ENCODE peak calls at places on chromosomes 16 and 17, in eight cellular contexts. One of them, this sample, is unnamed.

GRCh38 chr16:81657731-81658130 is 121.4 kb upstream of the PLCG2 start:
- DNase-seq in kidney tubule cell: no peak
- DNase-seq in NCI-H524: peak; percentile 46
- DNase-seq in stimulated activated CD4-positive, alpha-beta T cell treated with anti-CD3 and anti-CD28 coated beads, Interleukin-1b, Interleukin-23, amount 100 ng/mL, for 1 hour: no peak
- DNase-seq in HS-5: no peak
- DNase-seq in activated CD4-positive, alpha-beta T cell treated with anti-CD3 and anti-CD28 coated beads, Interleukin-2, amount 10 ng/mL, durations not matched to agents 7 days and 5 days: no peak
- DNase-seq in ACHN: no peak
- DNase-seq in aorta: no peak
- DNase-seq in this sample: no peak

GRCh38 chr17:2178798-2179505 is 124.0 kb downstream of the HIC1 start:
- DNase-seq in kidney tubule cell: no peak
- DNase-seq in NCI-H524: no peak
- DNase-seq in stimulated activated CD4-positive, alpha-beta T cell treated with anti-CD3 and anti-CD28 coated beads, Interleukin-1b, Interleukin-23, amount 100 ng/mL, for 1 hour: no peak
- DNase-seq in HS-5: no peak
- DNase-seq in activated CD4-positive, alpha-beta T cell treated with anti-CD3 and anti-CD28 coated beads, Interleukin-2, amount 10 ng/mL, durations not matched to agents 7 days and 5 days: no peak
- DNase-seq in ACHN: no peak
- DNase-seq in aorta: no peak
- DNase-seq in this sample: no peak

GRCh38 chr16:1413684-1414531 is 596 bp downstream of the UNKL start:
- DNase-seq in kidney tubule cell: peak; percentile 56
- DNase-seq in NCI-H524: peak; percentile 49
- DNase-seq in stimulated activated CD4-positive, alpha-beta T cell treated with anti-CD3 and anti-CD28 coated beads, Interleukin-1b, Interleukin-23, amount 100 ng/mL, for 1 hour: peak; percentile 37
- DNase-seq in HS-5: no peak
- DNase-seq in activated CD4-positive, alpha-beta T cell treated with anti-CD3 and anti-CD28 coated beads, Interleukin-2, amount 10 ng/mL, durations not matched to agents 7 days and 5 days: peak; percentile 67
- DNase-seq in ACHN: peak; percentile 61
- DNase-seq in aorta: peak; percentile 86
- DNase-seq in this sample: no peak

GRCh38 chr17:78717431-78717980 is 64.6 kb downstream of the CYTH1 start:
- DNase-seq in kidney tubule cell: peak; percentile 35
- DNase-seq in NCI-H524: peak; percentile 89
- DNase-seq in stimulated activated CD4-positive, alpha-beta T cell treated with anti-CD3 and anti-CD28 coated beads, Interleukin-1b, Interleukin-23, amount 100 ng/mL, for 1 hour: no peak
- DNase-seq in HS-5: no peak
- DNase-seq in activated CD4-positive, alpha-beta T cell treated with anti-CD3 and anti-CD28 coated beads, Interleukin-2, amount 10 ng/mL, durations not matched to agents 7 days and 5 days: no peak
- DNase-seq in ACHN: peak; percentile 34
- DNase-seq in aorta: no peak
- DNase-seq in this sample: no peak

GRCh38 chr17:29079887-29080286 is 36.9 kb downstream of the PIPOX start:
- DNase-seq in kidney tubule cell: no peak
- DNase-seq in NCI-H524: no peak
- DNase-seq in stimulated activated CD4-positive, alpha-beta T cell treated with anti-CD3 and anti-CD28 coated beads, Interleukin-1b, Interleukin-23, amount 100 ng/mL, for 1 hour: no peak
- DNase-seq in HS-5: no peak
- DNase-seq in activated CD4-positive, alpha-beta T cell treated with anti-CD3 and anti-CD28 coated beads, Interleukin-2, amount 10 ng/mL, durations not matched to agents 7 days and 5 days: no peak
- DNase-seq in ACHN: no peak
- DNase-seq in aorta: no peak
- DNase-seq in this sample: no peak

GRCh38 chr17:59487161-59487873 is 78.1 kb upstream of the DHX40 start:
- DNase-seq in kidney tubule cell: no peak
- DNase-seq in NCI-H524: peak; percentile 75
- DNase-seq in stimulated activated CD4-positive, alpha-beta T cell treated with anti-CD3 and anti-CD28 coated beads, Interleukin-1b, Interleukin-23, amount 100 ng/mL, for 1 hour: no peak
- DNase-seq in HS-5: no peak
- DNase-seq in activated CD4-positive, alpha-beta T cell treated with anti-CD3 and anti-CD28 coated beads, Interleukin-2, amount 10 ng/mL, durations not matched to agents 7 days and 5 days: no peak
- DNase-seq in ACHN: no peak
- DNase-seq in aorta: no peak
- DNase-seq in this sample: peak; percentile 23

GRCh38 chr16:4339909-4340308 is 11.2 kb downstream of the PAM16 start:
- DNase-seq in kidney tubule cell: peak; percentile 39
- DNase-seq in NCI-H524: peak; percentile 77
- DNase-seq in stimulated activated CD4-positive, alpha-beta T cell treated with anti-CD3 and anti-CD28 coated beads, Interleukin-1b, Interleukin-23, amount 100 ng/mL, for 1 hour: no peak
- DNase-seq in HS-5: no peak
- DNase-seq in activated CD4-positive, alpha-beta T cell treated with anti-CD3 and anti-CD28 coated beads, Interleukin-2, amount 10 ng/mL, durations not matched to agents 7 days and 5 days: no peak
- DNase-seq in ACHN: no peak
- DNase-seq in aorta: no peak
- DNase-seq in this sample: no peak

GRCh38 chr17:38504216-38504615 is 76.0 kb downstream of the ARHGAP23 start:
- DNase-seq in kidney tubule cell: no peak
- DNase-seq in NCI-H524: no peak
- DNase-seq in stimulated activated CD4-positive, alpha-beta T cell treated with anti-CD3 and anti-CD28 coated beads, Interleukin-1b, Interleukin-23, amount 100 ng/mL, for 1 hour: no peak
- DNase-seq in HS-5: no peak
- DNase-seq in activated CD4-positive, alpha-beta T cell treated with anti-CD3 and anti-CD28 coated beads, Interleukin-2, amount 10 ng/mL, durations not matched to agents 7 days and 5 days: no peak
- DNase-seq in ACHN: no peak
- DNase-seq in aorta: no peak
- DNase-seq in this sample: no peak

GRCh38 chr16:17011712-17012111 is 459.0 kb downstream of the XYLT1 start:
- DNase-seq in kidney tubule cell: no peak
- DNase-seq in NCI-H524: no peak
- DNase-seq in stimulated activated CD4-positive, alpha-beta T cell treated with anti-CD3 and anti-CD28 coated beads, Interleukin-1b, Interleukin-23, amount 100 ng/mL, for 1 hour: no peak
- DNase-seq in HS-5: no peak
- DNase-seq in activated CD4-positive, alpha-beta T cell treated with anti-CD3 and anti-CD28 coated beads, Interleukin-2, amount 10 ng/mL, durations not matched to agents 7 days and 5 days: no peak
- DNase-seq in ACHN: no peak
- DNase-seq in aorta: no peak
- DNase-seq in this sample: no peak

GRCh38 chr16:71287903-71288302 is 1.3 kb downstream of the CMTR2 start:
- DNase-seq in kidney tubule cell: peak; percentile 67
- DNase-seq in NCI-H524: no peak
- DNase-seq in stimulated activated CD4-positive, alpha-beta T cell treated with anti-CD3 and anti-CD28 coated beads, Interleukin-1b, Interleukin-23, amount 100 ng/mL, for 1 hour: no peak
- DNase-seq in HS-5: no peak
- DNase-seq in activated CD4-positive, alpha-beta T cell treated with anti-CD3 and anti-CD28 coated beads, Interleukin-2, amount 10 ng/mL, durations not matched to agents 7 days and 5 days: no peak
- DNase-seq in ACHN: no peak
- DNase-seq in aorta: no peak
- DNase-seq in this sample: no peak

GRCh38 chr16:55256412-55257016 is 67.5 kb upstream of the IRX6 start:
- DNase-seq in kidney tubule cell: no peak
- DNase-seq in NCI-H524: no peak
- DNase-seq in stimulated activated CD4-positive, alpha-beta T cell treated with anti-CD3 and anti-CD28 coated beads, Interleukin-1b, Interleukin-23, amount 100 ng/mL, for 1 hour: no peak
- DNase-seq in HS-5: no peak
- DNase-seq in activated CD4-positive, alpha-beta T cell treated with anti-CD3 and anti-CD28 coated beads, Interleukin-2, amount 10 ng/mL, durations not matched to agents 7 days and 5 days: no peak
- DNase-seq in ACHN: no peak
- DNase-seq in aorta: no peak
- DNase-seq in this sample: no peak

GRCh38 chr17:44785921-44786320 is 27.1 kb downstream of the ADAM11 start:
- DNase-seq in kidney tubule cell: no peak
- DNase-seq in NCI-H524: no peak
- DNase-seq in stimulated activated CD4-positive, alpha-beta T cell treated with anti-CD3 and anti-CD28 coated beads, Interleukin-1b, Interleukin-23, amount 100 ng/mL, for 1 hour: no peak
- DNase-seq in HS-5: no peak
- DNase-seq in activated CD4-positive, alpha-beta T cell treated with anti-CD3 and anti-CD28 coated beads, Interleukin-2, amount 10 ng/mL, durations not matched to agents 7 days and 5 days: no peak
- DNase-seq in ACHN: no peak
- DNase-seq in aorta: no peak
- DNase-seq in this sample: no peak

GRCh38 chr17:44235583-44235936 is 16.1 kb upstream of the UBTF start:
- DNase-seq in kidney tubule cell: peak; percentile 99
- DNase-seq in NCI-H524: no peak
- DNase-seq in stimulated activated CD4-positive, alpha-beta T cell treated with anti-CD3 and anti-CD28 coated beads, Interleukin-1b, Interleukin-23, amount 100 ng/mL, for 1 hour: no peak
- DNase-seq in HS-5: no peak
- DNase-seq in activated CD4-positive, alpha-beta T cell treated with anti-CD3 and anti-CD28 coated beads, Interleukin-2, amount 10 ng/mL, durations not matched to agents 7 days and 5 days: no peak
- DNase-seq in ACHN: peak; percentile 95
- DNase-seq in aorta: no peak
- DNase-seq in this sample: no peak

GRCh38 chr17:17548044-17548443 is 43.5 kb downstream of the PEMT start:
- DNase-seq in kidney tubule cell: no peak
- DNase-seq in NCI-H524: no peak
- DNase-seq in stimulated activated CD4-positive, alpha-beta T cell treated with anti-CD3 and anti-CD28 coated beads, Interleukin-1b, Interleukin-23, amount 100 ng/mL, for 1 hour: no peak
- DNase-seq in HS-5: no peak
- DNase-seq in activated CD4-positive, alpha-beta T cell treated with anti-CD3 and anti-CD28 coated beads, Interleukin-2, amount 10 ng/mL, durations not matched to agents 7 days and 5 days: no peak
- DNase-seq in ACHN: no peak
- DNase-seq in aorta: no peak
- DNase-seq in this sample: no peak

GRCh38 chr16:62738631-62739030 is 702.4 kb upstream of the CDH8 start:
- DNase-seq in kidney tubule cell: no peak
- DNase-seq in NCI-H524: no peak
- DNase-seq in stimulated activated CD4-positive, alpha-beta T cell treated with anti-CD3 and anti-CD28 coated beads, Interleukin-1b, Interleukin-23, amount 100 ng/mL, for 1 hour: no peak
- DNase-seq in HS-5: no peak
- DNase-seq in activated CD4-positive, alpha-beta T cell treated with anti-CD3 and anti-CD28 coated beads, Interleukin-2, amount 10 ng/mL, durations not matched to agents 7 days and 5 days: no peak
- DNase-seq in ACHN: no peak
- DNase-seq in aorta: no peak
- DNase-seq in this sample: no peak

GRCh38 chr17:75720656-75721462 is at the start of gene ITGB4:
- DNase-seq in kidney tubule cell: peak; percentile 88
- DNase-seq in NCI-H524: peak; percentile 41
- DNase-seq in stimulated activated CD4-positive, alpha-beta T cell treated with anti-CD3 and anti-CD28 coated beads, Interleukin-1b, Interleukin-23, amount 100 ng/mL, for 1 hour: peak; percentile 15
- DNase-seq in HS-5: no peak
- DNase-seq in activated CD4-positive, alpha-beta T cell treated with anti-CD3 and anti-CD28 coated beads, Interleukin-2, amount 10 ng/mL, durations not matched to agents 7 days and 5 days: peak; percentile 67
- DNase-seq in ACHN: peak; percentile 57
- DNase-seq in aorta: no peak
- DNase-seq in this sample: no peak

GRCh38 chr17:42508426-42509164 is 27.4 kb upstream of the NAGLU start:
- DNase-seq in kidney tubule cell: no peak
- DNase-seq in NCI-H524: no peak
- DNase-seq in stimulated activated CD4-positive, alpha-beta T cell treated with anti-CD3 and anti-CD28 coated beads, Interleukin-1b, Interleukin-23, amount 100 ng/mL, for 1 hour: no peak
- DNase-seq in HS-5: no peak
- DNase-seq in activated CD4-positive, alpha-beta T cell treated with anti-CD3 and anti-CD28 coated beads, Interleukin-2, amount 10 ng/mL, durations not matched to agents 7 days and 5 days: no peak
- DNase-seq in ACHN: no peak
- DNase-seq in aorta: peak; percentile 43
- DNase-seq in this sample: no peak

GRCh38 chr17:31919802-31920525 is 16.8 kb upstream of the SUZ12 start:
- DNase-seq in kidney tubule cell: no peak
- DNase-seq in NCI-H524: no peak
- DNase-seq in stimulated activated CD4-positive, alpha-beta T cell treated with anti-CD3 and anti-CD28 coated beads, Interleukin-1b, Interleukin-23, amount 100 ng/mL, for 1 hour: no peak
- DNase-seq in HS-5: no peak
- DNase-seq in activated CD4-positive, alpha-beta T cell treated with anti-CD3 and anti-CD28 coated beads, Interleukin-2, amount 10 ng/mL, durations not matched to agents 7 days and 5 days: no peak
- DNase-seq in ACHN: no peak
- DNase-seq in aorta: no peak
- DNase-seq in this sample: no peak

GRCh38 chr17:77400445-77400870 is 259.7 kb downstream of the SEC14L1 start:
- DNase-seq in kidney tubule cell: no peak
- DNase-seq in NCI-H524: peak; percentile 100
- DNase-seq in stimulated activated CD4-positive, alpha-beta T cell treated with anti-CD3 and anti-CD28 coated beads, Interleukin-1b, Interleukin-23, amount 100 ng/mL, for 1 hour: peak; percentile 68
- DNase-seq in HS-5: no peak
- DNase-seq in activated CD4-positive, alpha-beta T cell treated with anti-CD3 and anti-CD28 coated beads, Interleukin-2, amount 10 ng/mL, durations not matched to agents 7 days and 5 days: peak; percentile 78
- DNase-seq in ACHN: no peak
- DNase-seq in aorta: no peak
- DNase-seq in this sample: no peak

GRCh38 chr16:83994087-83994486 is 26.0 kb downstream of the NECAB2 start:
- DNase-seq in kidney tubule cell: peak; percentile 86
- DNase-seq in NCI-H524: no peak
- DNase-seq in stimulated activated CD4-positive, alpha-beta T cell treated with anti-CD3 and anti-CD28 coated beads, Interleukin-1b, Interleukin-23, amount 100 ng/mL, for 1 hour: no peak
- DNase-seq in HS-5: peak; percentile 34
- DNase-seq in activated CD4-positive, alpha-beta T cell treated with anti-CD3 and anti-CD28 coated beads, Interleukin-2, amount 10 ng/mL, durations not matched to agents 7 days and 5 days: no peak
- DNase-seq in ACHN: peak; percentile 51
- DNase-seq in aorta: no peak
- DNase-seq in this sample: peak; percentile 90

GRCh38 chr17:13485327-13485726 is 116.4 kb downstream of the HS3ST3A1 start:
- DNase-seq in kidney tubule cell: peak; percentile 65
- DNase-seq in NCI-H524: no peak
- DNase-seq in stimulated activated CD4-positive, alpha-beta T cell treated with anti-CD3 and anti-CD28 coated beads, Interleukin-1b, Interleukin-23, amount 100 ng/mL, for 1 hour: no peak
- DNase-seq in HS-5: no peak
- DNase-seq in activated CD4-positive, alpha-beta T cell treated with anti-CD3 and anti-CD28 coated beads, Interleukin-2, amount 10 ng/mL, durations not matched to agents 7 days and 5 days: no peak
- DNase-seq in ACHN: no peak
- DNase-seq in aorta: no peak
- DNase-seq in this sample: no peak

GRCh38 chr16:67963325-67964321 is 4.8 kb downstream of the SLC12A4 start:
- DNase-seq in kidney tubule cell: no peak
- DNase-seq in NCI-H524: no peak
- DNase-seq in stimulated activated CD4-positive, alpha-beta T cell treated with anti-CD3 and anti-CD28 coated beads, Interleukin-1b, Interleukin-23, amount 100 ng/mL, for 1 hour: no peak
- DNase-seq in HS-5: no peak
- DNase-seq in activated CD4-positive, alpha-beta T cell treated with anti-CD3 and anti-CD28 coated beads, Interleukin-2, amount 10 ng/mL, durations not matched to agents 7 days and 5 days: no peak
- DNase-seq in ACHN: no peak
- DNase-seq in aorta: peak; percentile 80
- DNase-seq in this sample: no peak

GRCh38 chr17:69769050-69769449 is 306.0 kb upstream of the KCNJ16 start:
- DNase-seq in kidney tubule cell: no peak
- DNase-seq in NCI-H524: no peak
- DNase-seq in stimulated activated CD4-positive, alpha-beta T cell treated with anti-CD3 and anti-CD28 coated beads, Interleukin-1b, Interleukin-23, amount 100 ng/mL, for 1 hour: no peak
- DNase-seq in HS-5: no peak
- DNase-seq in activated CD4-positive, alpha-beta T cell treated with anti-CD3 and anti-CD28 coated beads, Interleukin-2, amount 10 ng/mL, durations not matched to agents 7 days and 5 days: no peak
- DNase-seq in ACHN: no peak
- DNase-seq in aorta: no peak
- DNase-seq in this sample: no peak

GRCh38 chr16:27174007-27174406 is 29.3 kb upstream of the KDM8 start:
- DNase-seq in kidney tubule cell: peak; percentile 16
- DNase-seq in NCI-H524: peak; percentile 89
- DNase-seq in stimulated activated CD4-positive, alpha-beta T cell treated with anti-CD3 and anti-CD28 coated beads, Interleukin-1b, Interleukin-23, amount 100 ng/mL, for 1 hour: no peak
- DNase-seq in HS-5: no peak
- DNase-seq in activated CD4-positive, alpha-beta T cell treated with anti-CD3 and anti-CD28 coated beads, Interleukin-2, amount 10 ng/mL, durations not matched to agents 7 days and 5 days: peak; percentile 74
- DNase-seq in ACHN: no peak
- DNase-seq in aorta: no peak
- DNase-seq in this sample: no peak

GRCh38 chr16:2388875-2389433 is 40.3 kb upstream of the CCNF start:
- DNase-seq in kidney tubule cell: peak; percentile 75
- DNase-seq in NCI-H524: no peak
- DNase-seq in stimulated activated CD4-positive, alpha-beta T cell treated with anti-CD3 and anti-CD28 coated beads, Interleukin-1b, Interleukin-23, amount 100 ng/mL, for 1 hour: no peak
- DNase-seq in HS-5: no peak
- DNase-seq in activated CD4-positive, alpha-beta T cell treated with anti-CD3 and anti-CD28 coated beads, Interleukin-2, amount 10 ng/mL, durations not matched to agents 7 days and 5 days: no peak
- DNase-seq in ACHN: no peak
- DNase-seq in aorta: no peak
- DNase-seq in this sample: no peak

GRCh38 chr16:63928421-63928820 is 1193.4 kb downstream of the CDH11 start:
- DNase-seq in kidney tubule cell: no peak
- DNase-seq in NCI-H524: no peak
- DNase-seq in stimulated activated CD4-positive, alpha-beta T cell treated with anti-CD3 and anti-CD28 coated beads, Interleukin-1b, Interleukin-23, amount 100 ng/mL, for 1 hour: no peak
- DNase-seq in HS-5: no peak
- DNase-seq in activated CD4-positive, alpha-beta T cell treated with anti-CD3 and anti-CD28 coated beads, Interleukin-2, amount 10 ng/mL, durations not matched to agents 7 days and 5 days: no peak
- DNase-seq in ACHN: no peak
- DNase-seq in aorta: no peak
- DNase-seq in this sample: no peak

GRCh38 chr16:4639899-4640509 is 15.4 kb downstream of the MGRN1 start:
- DNase-seq in kidney tubule cell: no peak
- DNase-seq in NCI-H524: no peak
- DNase-seq in stimulated activated CD4-positive, alpha-beta T cell treated with anti-CD3 and anti-CD28 coated beads, Interleukin-1b, Interleukin-23, amount 100 ng/mL, for 1 hour: no peak
- DNase-seq in HS-5: no peak
- DNase-seq in activated CD4-positive, alpha-beta T cell treated with anti-CD3 and anti-CD28 coated beads, Interleukin-2, amount 10 ng/mL, durations not matched to agents 7 days and 5 days: no peak
- DNase-seq in ACHN: no peak
- DNase-seq in aorta: no peak
- DNase-seq in this sample: no peak

GRCh38 chr17:68248199-68248825 is 469 bp downstream of the AMZ2 start:
- DNase-seq in kidney tubule cell: peak; percentile 57
- DNase-seq in NCI-H524: peak; percentile 80
- DNase-seq in stimulated activated CD4-positive, alpha-beta T cell treated with anti-CD3 and anti-CD28 coated beads, Interleukin-1b, Interleukin-23, amount 100 ng/mL, for 1 hour: no peak
- DNase-seq in HS-5: peak; percentile 18
- DNase-seq in activated CD4-positive, alpha-beta T cell treated with anti-CD3 and anti-CD28 coated beads, Interleukin-2, amount 10 ng/mL, durations not matched to agents 7 days and 5 days: peak; percentile 59
- DNase-seq in ACHN: no peak
- DNase-seq in aorta: no peak
- DNase-seq in this sample: peak; percentile 32

GRCh38 chr17:46811978-46812583 is 6.4 kb downstream of the WNT3 start:
- DNase-seq in kidney tubule cell: peak; percentile 46
- DNase-seq in NCI-H524: no peak
- DNase-seq in stimulated activated CD4-positive, alpha-beta T cell treated with anti-CD3 and anti-CD28 coated beads, Interleukin-1b, Interleukin-23, amount 100 ng/mL, for 1 hour: no peak
- DNase-seq in HS-5: no peak
- DNase-seq in activated CD4-positive, alpha-beta T cell treated with anti-CD3 and anti-CD28 coated beads, Interleukin-2, amount 10 ng/mL, durations not matched to agents 7 days and 5 days: no peak
- DNase-seq in ACHN: no peak
- DNase-seq in aorta: no peak
- DNase-seq in this sample: peak; percentile 37

GRCh38 chr17:36935681-36936454 is 1.4 kb upstream of the LHX1 start:
- DNase-seq in kidney tubule cell: peak; percentile 66
- DNase-seq in NCI-H524: peak; percentile 32
- DNase-seq in stimulated activated CD4-positive, alpha-beta T cell treated with anti-CD3 and anti-CD28 coated beads, Interleukin-1b, Interleukin-23, amount 100 ng/mL, for 1 hour: no peak
- DNase-seq in HS-5: no peak
- DNase-seq in activated CD4-positive, alpha-beta T cell treated with anti-CD3 and anti-CD28 coated beads, Interleukin-2, amount 10 ng/mL, durations not matched to agents 7 days and 5 days: no peak
- DNase-seq in ACHN: peak; percentile 74
- DNase-seq in aorta: peak; percentile 78
- DNase-seq in this sample: no peak

This sample was measured in AG09309.